ENCODE peak calls at places on chromosomes 13 and 19, in ten cellular contexts. J is cardiac muscle cell; G is PC-3; Q is ovary; R is mesendoderm; B is CD4-positive, CD25-positive, alpha-beta regulatory T cell; L is transverse colon; X is heart left ventricle; M is brain microvascular endothelial cell; A is CD8-positive, alpha-beta T cell. O is an unnamed sample. For H3K27me3, the result is how much of the 10 kb centered on the place peaks cover.

GRCh38 chr13:22836475-22836874 is 344.3 kb upstream of the SGCG start:
- DNase-seq in A (no peak), G (no peak), J (no peak), B (no peak), R (no peak), Q (no peak), M (no peak), X (no peak), L (no peak), O (no peak)

GRCh38 chr19:27774337-27774736 is 1438.6 kb downstream of the UQCRFS1 start:
- DNase-seq in R (peak), G (peak), L (no peak), Q (no peak), B (no peak), X (no peak), J (no peak), M (no peak), A (no peak), O (no peak)

GRCh38 chr13:105721056-105721455 is 814.4 kb downstream of the EFNB2 start:
- DNase-seq in M (peak), A (no peak), X (no peak), Q (no peak), B (no peak), R (no peak), J (no peak), L (no peak), G (no peak), O (no peak)

GRCh38 chr13:85930108-85930507 is 130.9 kb upstream of the SLITRK6 start:
- DNase-seq in L (no peak), G (no peak), R (no peak), A (no peak), Q (no peak), X (no peak), B (no peak), J (no peak), M (no peak), O (no peak)

GRCh38 chr19:2070436-2070827 is 19.4 kb upstream of the MKNK2 start:
- DNase-seq in R (no peak), A (no peak), M (no peak), L (peak), X (no peak), J (no peak), Q (peak), G (no peak), B (no peak), O (no peak)

GRCh38 chr13:43493496-43494000 is 293.2 kb downstream of the ENOX1 start:
- DNase-seq in G (no peak), X (no peak), L (no peak), R (peak), B (no peak), Q (no peak), A (no peak), M (no peak), J (no peak), O (no peak)

GRCh38 chr19:35202722-35203674 is 25.5 kb downstream of the FAM187B start:
- DNase-seq in B (no peak), Q (no peak), X (no peak), A (no peak), G (no peak), J (peak), M (no peak), R (peak), L (no peak), O (no peak)

GRCh38 chr13:107459430-107459829 is 755.9 kb downstream of the LIG4 start:
- DNase-seq in A (no peak), X (no peak), J (no peak), R (no peak), M (peak), G (no peak), Q (no peak), B (no peak), L (no peak), O (no peak)

GRCh38 chr19:48713041-48713863 is 6.3 kb downstream of the MAMSTR start:
- DNase-seq in L (no peak), G (no peak), R (peak), Q (no peak), M (peak), A (no peak), J (no peak), B (no peak), X (peak), O (no peak)

GRCh38 chr19:16198363-16198636 is 589 bp downstream of the AP1M1 start:
- DNase-seq in J (no peak), M (no peak), A (no peak), L (peak), X (no peak), R (no peak), B (no peak), G (no peak), Q (no peak), O (no peak)

GRCh38 chr19:2374808-2375207 is 14.7 kb downstream of the TMPRSS9 start:
- DNase-seq in L (no peak), B (no peak), X (no peak), R (no peak), G (no peak), M (no peak), J (no peak), Q (no peak), A (no peak), O (no peak)

GRCh38 chr13:100543872-100544602 is 44.6 kb downstream of the GGACT start:
- DNase-seq in J (no peak), Q (no peak), A (peak), M (peak), R (no peak), L (no peak), B (no peak), X (no peak), G (no peak), O (no peak)
- H3K4me3 ChIP-seq in J (no peak), Q (no peak), A (no peak), M (peak), R (no peak), L (no peak), B (no peak), X (peak), G (no peak), O (peak)

DNA sequence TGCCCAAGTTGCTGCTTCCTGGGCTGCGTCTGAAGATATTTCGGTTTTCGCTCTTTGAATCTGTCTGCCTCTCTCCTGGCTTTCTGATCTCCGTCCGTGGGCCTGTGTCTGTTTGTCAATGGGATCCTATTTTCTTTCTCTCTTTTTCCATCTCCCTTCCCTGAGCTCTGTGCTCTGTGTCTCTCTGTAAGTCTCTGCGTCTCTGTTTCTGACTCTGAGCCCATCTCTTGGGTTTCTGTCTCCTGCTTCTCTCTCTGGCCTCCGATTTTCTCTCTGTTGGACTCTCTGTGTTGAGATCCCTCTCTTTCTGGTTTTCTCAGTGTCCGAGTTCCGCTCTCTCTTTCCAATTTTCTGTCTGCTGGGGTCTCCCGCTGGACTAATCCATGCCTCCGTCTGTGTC is 1.7 kb downstream of the PRKCG start:
- DNase-seq in A (no peak), L (no peak), M (no peak), X (no peak), J (no peak), B (no peak), G (no peak), R (no peak), Q (no peak), O (no peak)
- H3K27me3 ChIP-seq in A (under half), L (half or more), M (under half), X (half or more), J (under half), B (under half), G (under half), R (under half), Q (under half), O (under half)

DNA sequence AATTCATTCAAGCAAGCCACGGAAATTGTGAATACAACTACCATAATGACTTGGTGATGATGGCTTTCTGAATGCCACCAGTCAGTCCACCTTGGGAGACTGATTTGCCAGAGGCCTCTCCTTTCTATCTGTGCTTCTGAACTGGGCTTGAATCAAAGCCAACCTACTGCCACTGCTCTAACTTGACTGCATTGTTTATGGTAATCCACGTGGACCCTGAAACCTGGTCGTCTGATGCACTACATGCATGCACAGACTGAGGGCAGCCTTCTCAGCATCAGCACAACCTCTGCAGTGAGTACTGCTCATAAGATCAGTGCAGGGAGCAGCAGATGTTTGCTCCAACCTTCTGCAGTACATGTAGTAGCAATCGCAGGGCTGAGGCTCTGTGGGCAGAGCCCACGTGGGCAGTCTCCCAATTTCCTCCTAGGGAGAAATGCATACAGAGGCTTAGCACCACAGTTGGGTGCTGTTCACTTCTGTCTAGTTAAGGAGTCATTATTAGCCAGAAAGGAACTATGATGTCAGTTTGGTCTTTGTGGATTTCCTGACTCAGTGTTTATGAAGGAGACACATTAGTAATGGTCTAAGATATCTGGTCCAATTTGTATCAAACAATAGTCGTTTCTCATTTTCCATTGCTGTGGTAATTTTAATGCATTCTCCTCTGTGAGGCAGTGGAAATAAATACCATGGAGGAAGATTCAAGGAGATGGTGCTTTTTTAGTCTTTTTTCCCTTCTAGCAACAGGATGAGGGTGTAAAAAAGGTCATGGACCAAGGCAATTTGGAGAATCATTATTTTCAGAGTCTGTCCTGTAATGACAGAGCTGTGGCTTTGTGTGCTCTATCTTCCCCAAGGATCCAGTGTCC is 82.5 kb downstream of the AKAP11 start:
- DNase-seq in A (peak), R (peak), Q (no peak), X (no peak), M (peak), G (peak), J (peak), B (peak), L (no peak), O (no peak)
- H3K4me3 ChIP-seq in A (peak), R (no peak), Q (no peak), X (no peak), M (no peak), G (no peak), J (no peak), B (peak), L (no peak), O (no peak)

DNA sequence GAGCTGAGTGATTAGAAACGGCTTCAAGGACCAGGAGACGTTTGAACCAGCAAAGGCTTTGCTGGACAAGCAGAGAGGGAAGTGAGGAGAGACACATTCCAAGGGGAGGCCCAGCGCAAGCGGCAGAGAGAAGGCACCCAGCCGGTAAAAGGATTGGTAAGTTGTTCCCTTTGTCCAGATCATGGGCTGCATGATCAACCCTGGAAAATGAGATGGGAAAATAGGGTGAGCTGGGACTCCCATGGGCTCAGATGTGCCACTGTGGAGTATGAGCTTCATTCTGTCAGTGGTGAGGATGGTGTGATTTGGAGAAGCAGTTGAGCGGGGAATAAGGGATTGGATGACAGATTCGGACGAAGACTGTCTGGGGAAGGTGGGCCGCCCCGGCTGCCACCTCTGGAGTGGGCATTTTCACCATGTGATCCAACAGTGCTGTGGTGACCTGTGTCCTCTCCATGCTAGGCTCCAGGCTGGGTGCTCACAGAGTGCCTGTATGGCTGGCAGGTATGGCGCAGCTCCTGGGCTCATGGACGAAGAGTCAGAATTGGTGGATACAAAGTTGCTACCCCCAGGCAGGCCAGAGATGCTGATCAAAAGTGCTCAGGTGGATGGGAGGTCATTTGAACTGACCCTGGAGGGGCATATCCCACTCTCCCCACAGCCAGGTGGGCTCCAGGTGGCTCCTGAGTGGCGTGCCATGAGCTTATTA is 111.2 kb upstream of the UQCRFS1 start:
- DNase-seq in J (no peak), X (no peak), M (no peak), L (no peak), A (no peak), B (no peak), R (no peak), G (no peak), Q (no peak), O (no peak)
- H3K27me3 ChIP-seq in J (under half), X (under half), M (under half), L (under half), A (under half), B (under half), R (under half), G (under half), Q (under half), O (under half)

DNA sequence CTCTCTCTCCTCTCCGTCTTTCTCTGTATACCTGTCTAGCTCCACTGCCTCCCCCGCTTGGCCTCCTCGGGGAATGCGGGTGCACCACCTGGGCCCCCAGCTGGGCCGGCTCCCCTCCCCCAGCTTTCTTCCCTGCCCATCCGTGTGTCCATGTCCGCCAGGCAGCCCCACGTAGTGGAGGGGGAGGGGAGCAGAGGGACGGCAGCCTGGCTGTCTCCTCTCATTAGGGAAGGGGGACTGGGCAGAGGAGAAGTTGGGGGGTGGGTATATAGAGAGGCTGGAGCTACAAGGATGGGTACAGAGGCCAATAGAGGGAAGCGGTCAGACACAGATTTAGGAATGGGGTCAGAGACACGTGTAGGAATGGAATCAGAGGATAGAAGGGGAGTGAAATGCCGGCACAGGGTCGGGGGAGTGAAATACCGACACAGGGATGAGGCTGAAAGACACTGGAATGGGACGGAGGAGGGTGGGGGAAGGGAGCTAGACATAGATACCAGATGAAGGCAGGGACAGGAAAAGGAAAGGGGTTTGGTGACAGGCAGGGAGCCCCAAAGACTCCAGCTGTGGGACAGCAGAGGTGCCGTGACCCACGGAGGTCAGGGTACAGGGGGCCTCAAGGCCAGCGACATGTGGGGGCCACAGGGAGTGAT is 2.8 kb downstream of the NECTIN2 start:
- DNase-seq in A (no peak), L (no peak), X (peak), R (peak), M (peak), Q (peak), J (peak), B (no peak), G (no peak), O (no peak)
- H3K4me3 ChIP-seq in A (no peak), L (no peak), X (peak), R (peak), M (peak), Q (peak), J (peak), B (no peak), G (peak), O (peak)